ENCODE peak calls at places on chromosomes 11 and 22, in four cellular contexts. P is SK-N-SH, F is K562, Z is WTC11. A is an unnamed sample.

GRCh38 chr22:46791201-46791731 is 28.8 kb downstream of the TBC1D22A start:
- DNase-seq in P (no peak), F (peak), Z (no peak), A (no peak)

GRCh38 chr11:132913295-132913694 is 619.0 kb downstream of the OPCML start:
- DNase-seq in P (no peak), F (no peak), Z (no peak), A (no peak)

GRCh38 chr11:99020324-99021225 is at the start of gene CNTN5:
- DNase-seq in P (peak), F (peak), Z (peak), A (peak)

GRCh38 chr11:109892321-109892794 is 200.8 kb upstream of the ZC3H12C start:
- DNase-seq in P (no peak), F (peak), Z (no peak), A (no peak)

GRCh38 chr11:62542111-62542745 is 4.4 kb downstream of the AHNAK start:
- DNase-seq in P (no peak), F (no peak), Z (peak), A (peak)

GRCh38 chr11:47879259-47880184 is 31.4 kb upstream of the NUP160 start:
- DNase-seq in P (no peak), F (no peak), Z (no peak), A (no peak)

GRCh38 chr11:18352581-18352980 is 30.2 kb downstream of the GTF2H1 start:
- DNase-seq in P (no peak), F (no peak), Z (no peak), A (no peak)

GRCh38 chr11:92397356-92397755 is 172.7 kb downstream of the FAT3 start:
- DNase-seq in P (no peak), F (no peak), Z (no peak), A (no peak)

GRCh38 chr22:29154364-29155048 is 51.2 kb upstream of the EMID1 start:
- DNase-seq in P (peak), F (peak), Z (peak), A (peak)

GRCh38 chr22:49565516-49565855 is 262.2 kb downstream of the BRD1 start:
- DNase-seq in P (no peak), F (no peak), Z (no peak), A (no peak)

GRCh38 chr11:61828629-61829407 is 718 bp downstream of the FADS2 start:
- DNase-seq in P (peak), F (no peak), Z (peak), A (peak)

GRCh38 chr11:99693941-99694492 is 673.3 kb downstream of the CNTN5 start:
- DNase-seq in P (no peak), F (no peak), Z (no peak), A (no peak)

GRCh38 chr11:92611157-92611556 is 358.3 kb upstream of the MTNR1B start:
- DNase-seq in P (no peak), F (no peak), Z (no peak), A (no peak)

GRCh38 chr11:104338186-104338585 is 174.2 kb upstream of the PDGFD start:
- DNase-seq in P (no peak), F (no peak), Z (no peak), A (no peak)

GRCh38 chr11:15171956-15172355 is 57.2 kb downstream of the INSC start:
- DNase-seq in P (no peak), F (no peak), Z (no peak), A (no peak)

GRCh38 chr11:57641011-57641410 is 8.7 kb downstream of the YPEL4 start:
- DNase-seq in P (no peak), F (peak), Z (peak), A (no peak)

GRCh38 chr11:64500176-64501013 is 90.6 kb upstream of the SLC22A12 start:
- DNase-seq in P (no peak), F (peak), Z (no peak), A (no peak)

DNA sequence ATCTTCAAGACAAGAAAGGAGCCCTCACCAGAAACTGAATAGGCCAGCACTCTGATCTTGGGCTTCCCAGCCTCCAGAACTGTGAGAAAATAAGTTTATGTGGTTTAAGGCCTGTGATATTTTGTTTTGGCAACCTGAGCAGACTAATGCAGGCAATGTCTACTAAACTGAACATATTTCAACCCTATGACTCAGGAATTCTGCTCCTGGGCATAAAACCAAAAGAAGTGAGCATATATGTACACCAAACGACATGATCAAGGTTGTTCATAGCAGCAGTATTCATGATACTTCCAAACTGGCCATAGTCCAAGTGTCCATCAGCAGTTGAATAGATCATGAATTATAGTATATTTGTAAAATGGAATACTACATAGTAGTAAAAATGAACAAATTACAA is 29.0 kb downstream of the CSNK2A3 start:
- DNase-seq in P (no peak), F (no peak), Z (no peak), A (no peak)
- TF ChIP-seq TEAD4 in P (no peak), F (no peak), Z (no peak), A (no peak)

DNA sequence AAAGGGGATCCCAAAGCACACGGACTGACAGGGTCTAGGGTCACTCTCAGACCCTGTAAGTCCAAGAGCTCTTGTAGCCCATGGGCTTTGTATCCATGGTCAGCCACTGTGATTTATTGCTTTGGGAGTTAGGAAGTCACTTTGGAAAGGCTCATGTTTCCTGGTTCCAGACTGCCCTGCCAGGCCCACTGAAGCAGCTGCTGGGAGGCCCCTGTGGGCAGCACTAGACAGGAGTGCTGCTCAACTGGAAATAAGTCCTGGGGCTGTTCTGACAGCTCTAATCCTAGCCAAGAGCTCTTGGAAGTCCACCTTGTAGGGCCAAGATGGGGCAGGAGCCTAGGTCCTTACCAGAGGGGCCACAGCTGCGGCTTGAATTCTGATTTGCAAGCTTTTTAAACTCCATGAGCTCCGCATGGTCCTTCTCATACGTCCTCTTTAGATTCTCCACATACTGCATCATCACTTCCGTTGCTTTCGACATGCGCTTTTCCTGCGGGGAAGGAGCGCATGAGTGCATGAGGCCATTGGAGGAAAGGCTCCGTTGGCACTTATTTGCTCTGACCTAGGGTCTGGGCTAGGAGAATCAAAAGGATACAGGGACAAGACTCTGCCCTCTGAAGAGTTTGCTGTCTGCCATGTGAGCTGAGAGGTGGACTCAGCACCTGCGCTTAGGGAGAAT is 32.2 kb upstream of the LYVE1 start:
- DNase-seq in P (no peak), F (no peak), Z (no peak), A (no peak)
- TF ChIP-seq TEAD4 in P (no peak), F (no peak), Z (no peak), A (no peak)

GRCh38 chr11:11946180-11946579 is 62.2 kb downstream of the DKK3 start:
- DNase-seq in P (no peak), F (no peak), Z (no peak), A (no peak)
- TF ChIP-seq TEAD4 in P (peak), F (no peak), Z (no peak), A (no peak)

GRCh38 chr22:43511276-43511910 is 99.6 kb downstream of the MPPED1 start:
- DNase-seq in P (no peak), F (no peak), Z (no peak), A (no peak)
- TF ChIP-seq TEAD4 in P (no peak), F (no peak), Z (no peak), A (no peak)

GRCh38 chr11:100716848-100717247 is 29.8 kb downstream of the ARHGAP42 start:
- DNase-seq in P (no peak), F (no peak), Z (no peak), A (no peak)
- TF ChIP-seq TEAD4 in P (no peak), F (no peak), Z (no peak), A (no peak)

GRCh38 chr11:126339866-126340434 is 15.5 kb upstream of the ST3GAL4 start:
- DNase-seq in P (no peak), F (no peak), Z (no peak), A (no peak)

GRCh38 chr11:126340960-126341709 is 14.4 kb upstream of the ST3GAL4 start:
- DNase-seq in P (no peak), F (no peak), Z (no peak), A (no peak)

GRCh38 chr11:126343051-126343450 is 12.4 kb upstream of the ST3GAL4 start:
- DNase-seq in P (no peak), F (no peak), Z (no peak), A (no peak)

GRCh38 chr11:126339073-126339865 is 16.2 kb upstream of the ST3GAL4 start:
- DNase-seq in P (no peak), F (no peak), Z (no peak), A (no peak)

GRCh38 chr11:126341760-126342161 is 13.7 kb upstream of the ST3GAL4 start:
- DNase-seq in P (no peak), F (peak), Z (no peak), A (no peak)
- TF ChIP-seq TEAD4 in P (peak), F (peak), Z (no peak), A (no peak)

GRCh38 chr22:19068784-19069271 is 53.4 kb downstream of the DGCR2 start:
- DNase-seq in P (no peak), F (no peak), Z (no peak), A (no peak)
- TF ChIP-seq TEAD4 in P (no peak), F (no peak), Z (no peak), A (no peak)

DNA sequence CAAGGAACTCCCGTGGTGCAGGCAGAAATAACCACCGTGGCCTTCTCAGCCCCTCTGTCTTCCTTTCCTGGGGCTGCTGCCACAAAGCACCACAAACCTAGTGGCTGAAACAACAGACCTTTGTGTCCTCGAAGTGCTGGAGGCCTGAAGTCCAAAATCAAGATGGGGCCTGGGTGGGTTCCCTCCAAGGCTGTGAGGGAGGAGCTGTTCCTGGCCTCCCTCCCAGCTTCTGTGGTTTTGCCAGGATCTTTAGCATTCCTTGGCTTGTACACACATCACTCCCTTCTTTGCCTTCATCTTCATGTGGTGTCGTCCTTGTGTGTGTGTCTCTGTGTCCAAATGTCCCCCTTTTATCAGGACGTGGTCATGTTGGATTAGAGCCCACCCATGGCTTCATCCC is 29.1 kb upstream of the PARVG start:
- DNase-seq in P (no peak), F (no peak), Z (no peak), A (no peak)
- TF ChIP-seq TEAD4 in P (no peak), F (no peak), Z (no peak), A (no peak)

A was measured in H1.